ENCODE peak calls at places on chromosomes 3 and 15, in nine cellular contexts. R, B, A, Q, Y, Z, V, H and W are unnamed samples.
A peak's percentile ranks its signal among the peaks of the same experiment; 100 is the strongest.

GRCh38 chr3:98099848-98100247 is 12.9 kb downstream of the OR5AC2 start:
- DNase-seq in R (no peak), B (peak; percentile 10), A (no peak), Q (no peak), Y (no peak), Z (no peak), V (no peak), H (no peak), W (no peak)

GRCh38 chr15:30649952-30650929 is 24.3 kb downstream of the ARHGAP11B start:
- DNase-seq in R (no peak), B (peak; percentile 26), A (no peak), Q (peak; percentile 9), Y (no peak), Z (no peak), V (no peak), H (no peak), W (no peak)

GRCh38 chr3:15040844-15041243 is 24.3 kb downstream of the MRPS25 start:
- DNase-seq in R (no peak), B (peak; percentile 11), A (no peak), Q (no peak), Y (no peak), Z (peak; percentile 12), V (no peak), H (no peak), W (no peak)

GRCh38 chr3:52839268-52839575 is 4.4 kb upstream of the MUSTN1 start:
- DNase-seq in R (no peak), B (no peak), A (no peak), Q (no peak), Y (no peak), Z (no peak), V (no peak), H (no peak), W (no peak)

GRCh38 chr3:71444028-71444860 is 139.3 kb downstream of the FOXP1 start:
- DNase-seq in R (peak; percentile 25), B (peak; percentile 77), A (peak; percentile 17), Q (peak; percentile 68), Y (peak; percentile 80), Z (no peak), V (no peak), H (no peak), W (no peak)

GRCh38 chr15:99114511-99115299 is 9.8 kb downstream of the SYNM start:
- DNase-seq in R (no peak), B (no peak), A (no peak), Q (no peak), Y (peak; percentile 32), Z (no peak), V (no peak), H (no peak), W (no peak)

GRCh38 chr15:37452498-37452897 is 352.1 kb upstream of the MEIS2 start:
- DNase-seq in R (no peak), B (no peak), A (no peak), Q (no peak), Y (no peak), Z (no peak), V (no peak), H (no peak), W (no peak)

GRCh38 chr15:41115088-41115651 is 910 bp downstream of the INO80 start:
- DNase-seq in R (no peak), B (peak; percentile 41), A (peak; percentile 46), Q (no peak), Y (no peak), Z (peak; percentile 62), V (no peak), H (no peak), W (no peak)

GRCh38 chr15:43954181-43954621 is 127.4 kb downstream of the WDR76 start:
- DNase-seq in R (no peak), B (peak; percentile 27), A (no peak), Q (no peak), Y (no peak), Z (no peak), V (no peak), H (no peak), W (no peak)

GRCh38 chr15:69480932-69481331 is 28.3 kb downstream of the RPLP1 start:
- DNase-seq in R (no peak), B (no peak), A (peak; percentile 73), Q (no peak), Y (no peak), Z (no peak), V (no peak), H (no peak), W (no peak)

GRCh38 chr3:196632033-196632751 is 7.3 kb upstream of the NRROS start:
- DNase-seq in R (peak; percentile 84), B (peak; percentile 87), A (peak; percentile 82), Q (peak; percentile 86), Y (peak; percentile 94), Z (peak; percentile 90), V (peak; percentile 98), H (peak; percentile 72), W (peak; percentile 77)

GRCh38 chr3:181796641-181797040 is 84.9 kb downstream of the SOX2 start:
- DNase-seq in R (no peak), B (no peak), A (no peak), Q (no peak), Y (no peak), Z (no peak), V (no peak), H (no peak), W (no peak)

GRCh38 chr15:89383635-89384604 is 49.3 kb upstream of the POLG start:
- DNase-seq in R (no peak), B (peak; percentile 64), A (no peak), Q (no peak), Y (no peak), Z (peak; percentile 87), V (peak; percentile 80), H (peak; percentile 47), W (no peak)

GRCh38 chr3:10867384-10867783 is 51.4 kb downstream of the SLC6A11 start:
- DNase-seq in R (no peak), B (peak; percentile 12), A (peak; percentile 20), Q (no peak), Y (no peak), Z (peak; percentile 55), V (no peak), H (no peak), W (no peak)

GRCh38 chr3:25283596-25283995 is 144.5 kb upstream of the RARB start:
- DNase-seq in R (no peak), B (no peak), A (no peak), Q (no peak), Y (no peak), Z (no peak), V (no peak), H (no peak), W (no peak)

GRCh38 chr3:110710605-110711004 is 361.0 kb upstream of the NECTIN3 start:
- DNase-seq in R (no peak), B (no peak), A (no peak), Q (no peak), Y (no peak), Z (no peak), V (no peak), H (no peak), W (no peak)

GRCh38 chr3:124059580-124059979 is 67.7 kb upstream of the ROPN1 start:
- DNase-seq in R (no peak), B (peak; percentile 40), A (peak; percentile 44), Q (no peak), Y (no peak), Z (peak; percentile 47), V (no peak), H (no peak), W (no peak)

GRCh38 chr3:121431717-121432517 is 113.9 kb downstream of the POLQ start:
- DNase-seq in R (no peak), B (peak; percentile 67), A (peak; percentile 52), Q (peak; percentile 41), Y (no peak), Z (peak; percentile 68), V (peak; percentile 70), H (no peak), W (no peak)

GRCh38 chr15:58564967-58565366 is 133.2 kb downstream of the LIPC start:
- DNase-seq in R (no peak), B (no peak), A (no peak), Q (no peak), Y (no peak), Z (no peak), V (no peak), H (no peak), W (no peak)

GRCh38 chr15:22806156-22806555 is 19.7 kb downstream of the NIPA1 start:
- DNase-seq in R (no peak), B (no peak), A (no peak), Q (no peak), Y (no peak), Z (no peak), V (no peak), H (no peak), W (no peak)

GRCh38 chr15:66707310-66708160 is 5.5 kb downstream of the SMAD6 start:
- DNase-seq in R (no peak), B (peak; percentile 20), A (no peak), Q (no peak), Y (no peak), Z (peak; percentile 88), V (peak; percentile 54), H (peak; percentile 61), W (no peak)

GRCh38 chr3:50226888-50227389 is 9.1 kb upstream of the GNAI2 start:
- DNase-seq in R (no peak), B (peak; percentile 65), A (peak; percentile 36), Q (peak; percentile 57), Y (no peak), Z (peak; percentile 70), V (peak; percentile 54), H (no peak), W (no peak)

GRCh38 chr3:129749692-129750091 is 143.2 kb upstream of the PLXND1 start:
- DNase-seq in R (no peak), B (no peak), A (no peak), Q (no peak), Y (no peak), Z (no peak), V (no peak), H (no peak), W (no peak)

GRCh38 chr3:77887611-77888010 is 847.7 kb downstream of the ROBO2 start:
- DNase-seq in R (no peak), B (no peak), A (no peak), Q (no peak), Y (no peak), Z (no peak), V (no peak), H (no peak), W (no peak)

GRCh38 chr3:19816631-19817030 is 117.4 kb downstream of the EFHB start:
- DNase-seq in R (no peak), B (no peak), A (no peak), Q (no peak), Y (no peak), Z (peak; percentile 4), V (no peak), H (no peak), W (no peak)

GRCh38 chr3:11386413-11387155 is 114.4 kb downstream of the ATG7 start:
- DNase-seq in R (no peak), B (no peak), A (no peak), Q (no peak), Y (no peak), Z (peak; percentile 16), V (no peak), H (peak; percentile 46), W (no peak)